ENCODE peak calls at places on chromosome 5, in ten cellular contexts. One of them, this sample, is unnamed.

GRCh38 chr5:126007841-126008240 is 415.4 kb upstream of the GRAMD2B start:
- DNase-seq in AG04450: peak
- DNase-seq in dorsolateral prefrontal cortex: no peak
- DNase-seq in thoracic aorta: no peak
- DNase-seq in WERI-Rb-1: no peak
- DNase-seq in tibial artery: no peak
- DNase-seq in neural progenitor cell: no peak
- DNase-seq in keratinocyte: no peak
- DNase-seq in brain microvascular endothelial cell: peak
- DNase-seq in astrocyte: peak
- DNase-seq in this sample: no peak

GRCh38 chr5:62778327-62779009 is 199.8 kb downstream of the LRRC70 start:
- DNase-seq in AG04450: no peak
- DNase-seq in dorsolateral prefrontal cortex: no peak
- DNase-seq in thoracic aorta: no peak
- DNase-seq in WERI-Rb-1: no peak
- DNase-seq in tibial artery: no peak
- DNase-seq in neural progenitor cell: peak
- DNase-seq in keratinocyte: no peak
- DNase-seq in brain microvascular endothelial cell: no peak
- DNase-seq in astrocyte: no peak
- DNase-seq in this sample: no peak

GRCh38 chr5:24606974-24607373 is 37.8 kb downstream of the CDH10 start:
- DNase-seq in AG04450: no peak
- DNase-seq in dorsolateral prefrontal cortex: peak
- DNase-seq in thoracic aorta: no peak
- DNase-seq in WERI-Rb-1: peak
- DNase-seq in tibial artery: no peak
- DNase-seq in neural progenitor cell: no peak
- DNase-seq in keratinocyte: no peak
- DNase-seq in brain microvascular endothelial cell: no peak
- DNase-seq in astrocyte: no peak
- DNase-seq in this sample: no peak

GRCh38 chr5:142913728-142914338 is 143.7 kb downstream of the ARHGAP26 start:
- DNase-seq in AG04450: no peak
- DNase-seq in dorsolateral prefrontal cortex: no peak
- DNase-seq in thoracic aorta: no peak
- DNase-seq in WERI-Rb-1: peak
- DNase-seq in tibial artery: no peak
- DNase-seq in neural progenitor cell: peak
- DNase-seq in keratinocyte: no peak
- DNase-seq in brain microvascular endothelial cell: no peak
- DNase-seq in astrocyte: no peak
- DNase-seq in this sample: peak

GRCh38 chr5:158879993-158880392 is 219.7 kb downstream of the EBF1 start:
- DNase-seq in AG04450: no peak
- DNase-seq in dorsolateral prefrontal cortex: no peak
- DNase-seq in thoracic aorta: no peak
- DNase-seq in WERI-Rb-1: no peak
- DNase-seq in tibial artery: no peak
- DNase-seq in neural progenitor cell: no peak
- DNase-seq in keratinocyte: no peak
- DNase-seq in brain microvascular endothelial cell: no peak
- DNase-seq in astrocyte: no peak
- DNase-seq in this sample: no peak

GRCh38 chr5:107869459-107870115 is 198.8 kb upstream of the EFNA5 start:
- DNase-seq in AG04450: peak
- DNase-seq in dorsolateral prefrontal cortex: no peak
- DNase-seq in thoracic aorta: no peak
- DNase-seq in WERI-Rb-1: no peak
- DNase-seq in tibial artery: no peak
- DNase-seq in neural progenitor cell: no peak
- DNase-seq in keratinocyte: peak
- DNase-seq in brain microvascular endothelial cell: peak
- DNase-seq in astrocyte: peak
- DNase-seq in this sample: peak

GRCh38 chr5:102800427-102800826 is 45.3 kb downstream of the PAM start:
- DNase-seq in AG04450: no peak
- DNase-seq in dorsolateral prefrontal cortex: no peak
- DNase-seq in thoracic aorta: no peak
- DNase-seq in WERI-Rb-1: no peak
- DNase-seq in tibial artery: no peak
- DNase-seq in neural progenitor cell: no peak
- DNase-seq in keratinocyte: no peak
- DNase-seq in brain microvascular endothelial cell: no peak
- DNase-seq in astrocyte: no peak
- DNase-seq in this sample: no peak

GRCh38 chr5:17315710-17316221 is 98.3 kb downstream of the BASP1 start:
- DNase-seq in AG04450: peak
- DNase-seq in dorsolateral prefrontal cortex: no peak
- DNase-seq in thoracic aorta: no peak
- DNase-seq in WERI-Rb-1: no peak
- DNase-seq in tibial artery: no peak
- DNase-seq in neural progenitor cell: no peak
- DNase-seq in keratinocyte: no peak
- DNase-seq in brain microvascular endothelial cell: no peak
- DNase-seq in astrocyte: peak
- DNase-seq in this sample: no peak

GRCh38 chr5:132104561-132104960 is 31.0 kb downstream of the CSF2 start:
- DNase-seq in AG04450: no peak
- DNase-seq in dorsolateral prefrontal cortex: no peak
- DNase-seq in thoracic aorta: no peak
- DNase-seq in WERI-Rb-1: no peak
- DNase-seq in tibial artery: no peak
- DNase-seq in neural progenitor cell: no peak
- DNase-seq in keratinocyte: peak
- DNase-seq in brain microvascular endothelial cell: no peak
- DNase-seq in astrocyte: peak
- DNase-seq in this sample: no peak

GRCh38 chr5:153489611-153490010 is 859 bp upstream of the GRIA1 start:
- DNase-seq in AG04450: no peak
- DNase-seq in dorsolateral prefrontal cortex: no peak
- DNase-seq in thoracic aorta: no peak
- DNase-seq in WERI-Rb-1: no peak
- DNase-seq in tibial artery: no peak
- DNase-seq in neural progenitor cell: no peak
- DNase-seq in keratinocyte: no peak
- DNase-seq in brain microvascular endothelial cell: no peak
- DNase-seq in astrocyte: peak
- DNase-seq in this sample: no peak

GRCh38 chr5:132396589-132397001 is 27.1 kb downstream of the SLC22A5 start:
- DNase-seq in AG04450: no peak
- DNase-seq in dorsolateral prefrontal cortex: no peak
- DNase-seq in thoracic aorta: no peak
- DNase-seq in WERI-Rb-1: no peak
- DNase-seq in tibial artery: no peak
- DNase-seq in neural progenitor cell: no peak
- DNase-seq in keratinocyte: no peak
- DNase-seq in brain microvascular endothelial cell: no peak
- DNase-seq in astrocyte: no peak
- DNase-seq in this sample: no peak

GRCh38 chr5:310941-311434 is 10.5 kb upstream of the AHRR start:
- DNase-seq in AG04450: no peak
- DNase-seq in dorsolateral prefrontal cortex: no peak
- DNase-seq in thoracic aorta: no peak
- DNase-seq in WERI-Rb-1: no peak
- DNase-seq in tibial artery: no peak
- DNase-seq in neural progenitor cell: no peak
- DNase-seq in keratinocyte: no peak
- DNase-seq in brain microvascular endothelial cell: peak
- DNase-seq in astrocyte: peak
- DNase-seq in this sample: no peak

GRCh38 chr5:30968971-30969370 is 224.5 kb upstream of the CDH6 start:
- DNase-seq in AG04450: no peak
- DNase-seq in dorsolateral prefrontal cortex: no peak
- DNase-seq in thoracic aorta: no peak
- DNase-seq in WERI-Rb-1: no peak
- DNase-seq in tibial artery: no peak
- DNase-seq in neural progenitor cell: no peak
- DNase-seq in keratinocyte: no peak
- DNase-seq in brain microvascular endothelial cell: peak
- DNase-seq in astrocyte: no peak
- DNase-seq in this sample: no peak

DNA sequence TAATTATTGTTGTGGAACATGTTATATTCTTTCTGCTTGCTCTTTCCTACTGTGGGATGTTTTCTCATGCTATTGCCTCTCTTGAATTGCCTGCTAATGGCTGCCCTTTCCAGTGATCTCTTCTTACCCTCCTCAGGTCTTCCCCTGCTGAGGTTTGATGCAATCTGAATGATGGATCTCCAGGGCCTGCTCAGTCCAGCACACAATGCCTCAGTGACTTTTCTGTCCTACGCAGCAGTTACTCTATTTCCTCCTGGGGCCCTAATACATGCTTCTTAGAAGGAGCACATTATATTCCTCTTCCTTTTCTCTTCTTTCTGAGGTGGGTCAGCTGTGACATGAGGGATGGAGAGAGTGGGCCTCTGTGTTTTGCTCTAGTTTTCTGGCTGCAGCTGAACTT is at the start of gene SPINK14:
- DNase-seq in AG04450: no peak
- DNase-seq in dorsolateral prefrontal cortex: no peak
- DNase-seq in thoracic aorta: no peak
- DNase-seq in WERI-Rb-1: no peak
- DNase-seq in tibial artery: no peak
- DNase-seq in neural progenitor cell: no peak
- DNase-seq in keratinocyte: no peak
- DNase-seq in brain microvascular endothelial cell: no peak
- DNase-seq in astrocyte: no peak
- DNase-seq in this sample: no peak
- H3K27ac ChIP-seq in AG04450: no peak
- H3K27ac ChIP-seq in dorsolateral prefrontal cortex: no peak
- H3K27ac ChIP-seq in thoracic aorta: no peak
- H3K27ac ChIP-seq in WERI-Rb-1: no peak
- H3K27ac ChIP-seq in tibial artery: no peak
- H3K27ac ChIP-seq in neural progenitor cell: no peak
- H3K27ac ChIP-seq in keratinocyte: no peak
- H3K27ac ChIP-seq in brain microvascular endothelial cell: no peak
- H3K27ac ChIP-seq in astrocyte: no peak
- H3K27ac ChIP-seq in this sample: no peak

GRCh38 chr5:38719403-38719802 is 126.4 kb upstream of the OSMR start:
- DNase-seq in AG04450: no peak
- DNase-seq in dorsolateral prefrontal cortex: no peak
- DNase-seq in thoracic aorta: no peak
- DNase-seq in WERI-Rb-1: no peak
- DNase-seq in tibial artery: no peak
- DNase-seq in neural progenitor cell: no peak
- DNase-seq in keratinocyte: no peak
- DNase-seq in brain microvascular endothelial cell: no peak
- DNase-seq in astrocyte: no peak
- DNase-seq in this sample: no peak

GRCh38 chr5:38718874-38719391 is 126.9 kb upstream of the OSMR start:
- DNase-seq in AG04450: no peak
- DNase-seq in dorsolateral prefrontal cortex: no peak
- DNase-seq in thoracic aorta: no peak
- DNase-seq in WERI-Rb-1: peak
- DNase-seq in tibial artery: no peak
- DNase-seq in neural progenitor cell: no peak
- DNase-seq in keratinocyte: no peak
- DNase-seq in brain microvascular endothelial cell: no peak
- DNase-seq in astrocyte: no peak
- DNase-seq in this sample: no peak

GRCh38 chr5:38722918-38723317 is 122.9 kb upstream of the OSMR start:
- DNase-seq in AG04450: no peak
- DNase-seq in dorsolateral prefrontal cortex: no peak
- DNase-seq in thoracic aorta: no peak
- DNase-seq in WERI-Rb-1: no peak
- DNase-seq in tibial artery: no peak
- DNase-seq in neural progenitor cell: no peak
- DNase-seq in keratinocyte: no peak
- DNase-seq in brain microvascular endothelial cell: no peak
- DNase-seq in astrocyte: no peak
- DNase-seq in this sample: no peak

GRCh38 chr5:38720691-38721361 is 125.0 kb upstream of the OSMR start:
- DNase-seq in AG04450: no peak
- DNase-seq in dorsolateral prefrontal cortex: no peak
- DNase-seq in thoracic aorta: no peak
- DNase-seq in WERI-Rb-1: no peak
- DNase-seq in tibial artery: no peak
- DNase-seq in neural progenitor cell: no peak
- DNase-seq in keratinocyte: no peak
- DNase-seq in brain microvascular endothelial cell: no peak
- DNase-seq in astrocyte: no peak
- DNase-seq in this sample: no peak

GRCh38 chr5:38719916-38720315 is 125.9 kb upstream of the OSMR start:
- DNase-seq in AG04450: peak
- DNase-seq in dorsolateral prefrontal cortex: no peak
- DNase-seq in thoracic aorta: no peak
- DNase-seq in WERI-Rb-1: no peak
- DNase-seq in tibial artery: no peak
- DNase-seq in neural progenitor cell: no peak
- DNase-seq in keratinocyte: no peak
- DNase-seq in brain microvascular endothelial cell: peak
- DNase-seq in astrocyte: peak
- DNase-seq in this sample: no peak
- H3K27ac ChIP-seq in AG04450: no peak
- H3K27ac ChIP-seq in dorsolateral prefrontal cortex: peak
- H3K27ac ChIP-seq in thoracic aorta: no peak
- H3K27ac ChIP-seq in WERI-Rb-1: no peak
- H3K27ac ChIP-seq in tibial artery: no peak
- H3K27ac ChIP-seq in neural progenitor cell: no peak
- H3K27ac ChIP-seq in keratinocyte: no peak
- H3K27ac ChIP-seq in brain microvascular endothelial cell: no peak
- H3K27ac ChIP-seq in astrocyte: peak
- H3K27ac ChIP-seq in this sample: no peak

GRCh38 chr5:97019435-97020117 is 83.7 kb downstream of the LNPEP start:
- DNase-seq in AG04450: no peak
- DNase-seq in dorsolateral prefrontal cortex: no peak
- DNase-seq in thoracic aorta: no peak
- DNase-seq in WERI-Rb-1: no peak
- DNase-seq in tibial artery: no peak
- DNase-seq in neural progenitor cell: peak
- DNase-seq in keratinocyte: no peak
- DNase-seq in brain microvascular endothelial cell: peak
- DNase-seq in astrocyte: peak
- DNase-seq in this sample: no peak
- H3K27ac ChIP-seq in AG04450: no peak
- H3K27ac ChIP-seq in dorsolateral prefrontal cortex: no peak
- H3K27ac ChIP-seq in thoracic aorta: no peak
- H3K27ac ChIP-seq in WERI-Rb-1: no peak
- H3K27ac ChIP-seq in tibial artery: no peak
- H3K27ac ChIP-seq in neural progenitor cell: no peak
- H3K27ac ChIP-seq in keratinocyte: no peak
- H3K27ac ChIP-seq in brain microvascular endothelial cell: peak
- H3K27ac ChIP-seq in astrocyte: peak
- H3K27ac ChIP-seq in this sample: no peak

DNA sequence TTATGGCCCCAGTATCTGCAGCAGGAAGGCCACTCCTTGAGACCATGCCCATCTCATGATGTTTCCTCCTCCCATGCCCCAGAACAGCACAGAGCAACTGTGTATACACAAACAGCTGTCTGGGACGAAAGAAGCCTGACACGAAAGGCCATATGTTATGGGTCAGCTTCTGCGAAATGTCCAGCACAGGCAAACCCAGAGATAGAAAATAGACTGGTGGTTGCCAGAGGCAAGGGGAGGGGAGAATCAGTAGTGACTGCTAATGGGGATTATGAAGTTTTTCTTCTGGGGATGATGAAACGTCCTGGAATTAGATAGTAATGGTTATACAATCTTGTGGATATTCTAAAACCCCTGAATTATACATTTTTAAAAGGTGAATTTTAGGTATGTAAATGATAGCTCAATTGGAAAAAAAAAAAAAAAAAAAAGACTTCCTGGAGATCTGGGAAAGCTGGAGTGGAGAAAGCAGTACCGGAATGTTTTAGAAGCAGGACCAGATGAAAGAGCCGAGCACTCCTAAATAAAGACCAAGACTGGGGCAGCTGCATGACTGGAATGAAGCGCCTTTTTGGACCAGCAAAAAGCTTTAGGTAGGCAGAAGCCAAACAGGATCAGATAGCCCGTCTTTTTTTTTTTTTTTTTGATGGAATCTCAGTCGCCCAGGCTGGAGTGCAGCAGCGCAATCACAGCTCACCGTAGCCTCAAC is 29.2 kb downstream of the PCDHGC5 start:
- DNase-seq in AG04450: peak
- DNase-seq in dorsolateral prefrontal cortex: no peak
- DNase-seq in thoracic aorta: no peak
- DNase-seq in WERI-Rb-1: no peak
- DNase-seq in tibial artery: no peak
- DNase-seq in neural progenitor cell: no peak
- DNase-seq in keratinocyte: no peak
- DNase-seq in brain microvascular endothelial cell: no peak
- DNase-seq in astrocyte: no peak
- DNase-seq in this sample: no peak
- H3K27ac ChIP-seq in AG04450: peak
- H3K27ac ChIP-seq in dorsolateral prefrontal cortex: peak
- H3K27ac ChIP-seq in thoracic aorta: peak
- H3K27ac ChIP-seq in WERI-Rb-1: no peak
- H3K27ac ChIP-seq in tibial artery: no peak
- H3K27ac ChIP-seq in neural progenitor cell: no peak
- H3K27ac ChIP-seq in keratinocyte: no peak
- H3K27ac ChIP-seq in brain microvascular endothelial cell: no peak
- H3K27ac ChIP-seq in astrocyte: no peak
- H3K27ac ChIP-seq in this sample: peak